ENCODE peak calls at places on chromosomes 7 and 10, in nine cellular contexts. J, A, W, F, H, B, K, G and R are unnamed samples.
A peak's percentile ranks its signal among the peaks of the same experiment; 100 is the strongest.

GRCh38 chr7:86667732-86668131 is 24.0 kb downstream of the GRM3 start:
- DNase-seq in J (no peak), A (no peak), W (no peak), F (no peak), H (no peak), B (no peak), K (peak; percentile 1), G (peak; percentile 22), R (no peak)

GRCh38 chr7:70696139-70696782 is 435.7 kb upstream of the GALNT17 start:
- DNase-seq in J (no peak), A (no peak), W (no peak), F (no peak), H (peak; percentile 48), B (no peak), K (no peak), G (no peak), R (no peak)

GRCh38 chr7:117715784-117716445 is 157.3 kb downstream of the CTTNBP2 start:
- DNase-seq in J (no peak), A (peak; percentile 35), W (no peak), F (peak; percentile 64), H (peak; percentile 77), B (peak; percentile 38), K (peak; percentile 26), G (peak; percentile 31), R (no peak)

GRCh38 chr7:124769136-124769535 is 3.5 kb upstream of the GPR37 start:
- DNase-seq in J (no peak), A (no peak), W (no peak), F (no peak), H (no peak), B (no peak), K (no peak), G (no peak), R (no peak)

GRCh38 chr7:139426258-139427028 is 57.0 kb downstream of the KLRG2 start:
- DNase-seq in J (no peak), A (no peak), W (no peak), F (no peak), H (no peak), B (no peak), K (no peak), G (no peak), R (no peak)

GRCh38 chr10:103590744-103591291 is 97.3 kb downstream of the NEURL1 start:
- DNase-seq in J (no peak), A (no peak), W (no peak), F (no peak), H (no peak), B (no peak), K (no peak), G (no peak), R (no peak)

GRCh38 chr7:37531225-37531624 is 82.6 kb upstream of the ELMO1 start:
- DNase-seq in J (no peak), A (no peak), W (no peak), F (no peak), H (no peak), B (no peak), K (no peak), G (no peak), R (no peak)

GRCh38 chr10:78649429-78649828 is 419.3 kb upstream of the ZMIZ1 start:
- DNase-seq in J (no peak), A (no peak), W (no peak), F (no peak), H (no peak), B (no peak), K (no peak), G (no peak), R (no peak)

GRCh38 chr7:116766881-116767280 is 94.9 kb downstream of the MET start:
- DNase-seq in J (no peak), A (no peak), W (no peak), F (no peak), H (no peak), B (no peak), K (no peak), G (no peak), R (no peak)

GRCh38 chr7:39154815-39155214 is 177.1 kb downstream of the POU6F2 start:
- DNase-seq in J (no peak), A (no peak), W (no peak), F (no peak), H (no peak), B (no peak), K (no peak), G (no peak), R (no peak)

GRCh38 chr10:79260803-79261740 is 86.2 kb upstream of the PPIF start:
- DNase-seq in J (no peak), A (no peak), W (no peak), F (no peak), H (peak; percentile 47), B (no peak), K (no peak), G (peak; percentile 38), R (no peak)

GRCh38 chr10:71045188-71045841 is 156.9 kb upstream of the PCBD1 start:
- DNase-seq in J (no peak), A (no peak), W (no peak), F (no peak), H (no peak), B (no peak), K (no peak), G (no peak), R (no peak)

GRCh38 chr10:132879408-132880147 is 62.8 kb downstream of the CFAP46 start:
- DNase-seq in J (peak; percentile 49), A (no peak), W (no peak), F (peak; percentile 37), H (no peak), B (no peak), K (no peak), G (peak; percentile 59), R (peak; percentile 36)

GRCh38 chr10:131923059-131923756 is 22.4 kb downstream of the PPP2R2D start:
- DNase-seq in J (no peak), A (no peak), W (no peak), F (no peak), H (no peak), B (no peak), K (no peak), G (no peak), R (no peak)

GRCh38 chr7:133709036-133709880 is 417.9 kb upstream of the LRGUK start:
- DNase-seq in J (no peak), A (no peak), W (no peak), F (no peak), H (peak; percentile 22), B (no peak), K (no peak), G (no peak), R (no peak)

GRCh38 chr10:102246261-102246660 is 929 bp downstream of the GBF1 start:
- DNase-seq in J (no peak), A (no peak), W (no peak), F (no peak), H (peak; percentile 40), B (no peak), K (no peak), G (no peak), R (no peak)

GRCh38 chr7:23654508-23654907 is 25.5 kb upstream of the FAM221A start:
- DNase-seq in J (no peak), A (no peak), W (no peak), F (no peak), H (peak; percentile 48), B (no peak), K (peak; percentile 43), G (peak; percentile 61), R (no peak)

GRCh38 chr10:119686465-119687191 is 35.4 kb downstream of the BAG3 start:
- DNase-seq in J (peak; percentile 76), A (peak; percentile 88), W (peak; percentile 68), F (peak; percentile 87), H (peak; percentile 91), B (peak; percentile 85), K (peak; percentile 75), G (peak; percentile 77), R (peak; percentile 81)
- TF ChIP-seq CTCF in J (peak; percentile 88), A (peak; percentile 77), W (peak; percentile 93), F (peak; percentile 89), H (peak; percentile 85), B (peak; percentile 90), K (peak; percentile 90), G (peak; percentile 89), R (peak; percentile 99)

GRCh38 chr10:22251751-22252285 is 34.0 kb upstream of the EBLN1 start:
- DNase-seq in J (peak; percentile 56), A (no peak), W (peak; percentile 61), F (peak; percentile 79), H (peak; percentile 65), B (peak; percentile 74), K (no peak), G (peak; percentile 44), R (no peak)
- TF ChIP-seq CTCF in J (no peak), A (no peak), W (no peak), F (no peak), H (no peak), B (no peak), K (no peak), G (no peak), R (no peak)

DNA sequence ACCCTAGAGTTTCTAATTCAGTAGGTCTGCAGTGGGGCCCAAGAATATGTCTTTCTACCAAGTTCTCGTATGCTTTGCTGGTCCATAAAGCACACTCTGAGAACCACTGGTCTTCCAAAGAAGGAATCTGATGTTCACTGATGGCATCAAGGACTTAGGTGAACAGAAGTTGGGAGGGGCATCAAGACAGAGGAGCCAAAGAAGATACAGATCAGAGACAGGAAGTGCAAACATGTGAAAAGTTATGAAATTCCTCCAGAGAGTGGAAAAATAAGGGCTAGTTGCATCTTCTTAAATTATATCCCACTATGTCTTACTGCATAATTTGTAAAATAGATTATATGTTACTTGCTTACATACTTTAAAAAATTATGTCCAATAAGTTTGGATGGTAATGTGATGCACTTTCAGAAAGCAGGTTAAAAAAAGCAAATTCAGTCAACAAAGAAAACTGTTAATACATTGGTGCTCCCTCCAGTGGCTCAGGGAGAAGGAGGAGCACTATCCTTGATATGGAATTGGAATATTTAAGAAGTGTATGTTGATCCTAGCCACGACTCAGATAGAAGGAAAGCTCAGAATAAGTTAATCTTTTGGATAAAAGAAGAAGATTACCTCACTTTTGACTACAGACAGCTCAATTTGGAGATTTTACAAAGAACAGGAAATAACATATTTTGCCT is 35.8 kb downstream of the CREB3L2 start:
- DNase-seq in J (no peak), A (no peak), W (no peak), F (no peak), H (no peak), B (no peak), K (no peak), G (no peak), R (no peak)
- TF ChIP-seq CTCF in J (no peak), A (peak; percentile 33), W (no peak), F (no peak), H (peak; percentile 30), B (no peak), K (no peak), G (no peak), R (no peak)

GRCh38 chr7:145899938-145900337 is 216.7 kb upstream of the CNTNAP2 start:
- DNase-seq in J (no peak), A (no peak), W (no peak), F (no peak), H (no peak), B (no peak), K (no peak), G (no peak), R (no peak)

GRCh38 chr7:145903658-145904057 is 212.9 kb upstream of the CNTNAP2 start:
- DNase-seq in J (no peak), A (no peak), W (no peak), F (no peak), H (no peak), B (no peak), K (no peak), G (no peak), R (no peak)

DNA sequence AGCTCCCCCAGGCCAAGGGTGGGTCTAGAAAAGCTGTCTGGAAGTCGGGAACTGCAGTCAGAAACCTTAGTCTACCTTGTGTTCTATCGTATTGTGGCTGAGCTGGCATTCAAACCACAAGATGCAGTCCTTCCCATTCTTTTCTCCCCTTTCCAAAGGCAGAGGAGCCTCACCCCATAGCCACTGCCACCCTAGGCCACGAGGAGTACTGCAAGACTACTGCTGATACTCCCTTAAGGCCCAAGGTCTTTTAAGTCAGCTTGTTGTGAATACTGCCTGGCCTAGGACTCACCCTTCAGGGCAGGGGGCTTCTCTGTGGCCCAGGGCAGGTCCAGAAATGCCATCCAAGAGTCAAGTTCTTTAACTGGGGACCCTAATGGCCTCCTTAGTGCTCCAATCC is 214.5 kb upstream of the CNTNAP2 start:
- DNase-seq in J (no peak), A (no peak), W (no peak), F (no peak), H (no peak), B (no peak), K (no peak), G (peak; percentile 44), R (no peak)
- TF ChIP-seq CTCF in J (no peak), A (no peak), W (no peak), F (no peak), H (no peak), B (no peak), K (no peak), G (no peak), R (no peak)